ENCODE peak calls at places on chromosomes 13 and 19, in five cellular contexts. I is WERI-Rb-1, X is SW 1271, V is T-cell, O is Kasumi-1. G is an unnamed sample.

GRCh38 chr19:16575861-16576689 is 3.9 kb upstream of the SLC35E1 start:
- DNase-seq in X (no peak), I (no peak), V (no peak), O (no peak), G (no peak)

GRCh38 chr13:39815345-39816111 is 160.1 kb downstream of the COG6 start:
- DNase-seq in X (no peak), O (no peak), I (no peak), V (no peak), G (peak)

GRCh38 chr13:43261018-43261417 is 237.6 kb downstream of the DNAJC15 start:
- DNase-seq in V (no peak), O (no peak), I (no peak), X (no peak), G (peak)

GRCh38 chr19:6750062-6750461 is 10.6 kb downstream of the TRIP10 start:
- DNase-seq in I (no peak), O (no peak), X (no peak), V (no peak), G (no peak)

GRCh38 chr13:60617863-60618733 is 221.1 kb downstream of the TDRD3 start:
- DNase-seq in V (no peak), O (no peak), I (no peak), X (no peak), G (peak)

GRCh38 chr19:40366697-40367561 is 18.4 kb downstream of the PLD3 start:
- DNase-seq in V (no peak), O (no peak), X (no peak), I (peak), G (peak)

GRCh38 chr13:37701306-37701705 is 102.7 kb upstream of the POSTN start:
- DNase-seq in I (no peak), O (peak), V (no peak), X (no peak), G (peak)

GRCh38 chr19:49057636-49058234 is at the start of gene CGB7:
- DNase-seq in O (no peak), X (peak), V (peak), I (no peak), G (peak)

GRCh38 chr19:43731854-43732253 is 16.0 kb downstream of the IRGC start:
- DNase-seq in X (no peak), I (no peak), O (no peak), V (no peak), G (peak)

GRCh38 chr19:12996542-12997094 is 1.3 kb downstream of the NFIX start:
- DNase-seq in O (no peak), I (no peak), V (no peak), X (no peak), G (peak)

GRCh38 chr13:72255908-72256307 is 388.9 kb upstream of the DACH1 start:
- DNase-seq in O (peak), V (no peak), X (no peak), I (peak), G (peak)

GRCh38 chr13:44605275-44605674 is 29.1 kb upstream of the TSC22D1 start:
- DNase-seq in X (no peak), V (no peak), O (no peak), I (no peak), G (no peak)

GRCh38 chr19:35026418-35026817 is 3.9 kb upstream of the SCN1B start:
- DNase-seq in V (no peak), I (no peak), X (no peak), O (no peak), G (no peak)

G was measured in myocyte.